ENCODE peak calls at places on chromosomes 3 and 15, in four cellular contexts. One of them, this sample, is unnamed.
A peak's percentile ranks its signal among the peaks of the same experiment; 100 is the strongest.

GRCh38 chr3:126356373-126357298 is 572 bp downstream of the KLF15 start:
- DNase-seq in AG20443: peak; percentile 44
- DNase-seq in stimulated activated CD8-positive, alpha-beta memory T cell treated with anti-CD3 and anti-CD28 coated beads, Interleukin-4, amount 100 ng/mL, for 4 hours: no peak
- DNase-seq in lower leg skin: no peak
- DNase-seq in this sample: no peak

GRCh38 chr3:39260957-39261356 is 18.9 kb downstream of the CX3CR1 start:
- DNase-seq in stimulated activated CD8-positive, alpha-beta memory T cell treated with anti-CD3 and anti-CD28 coated beads, Interleukin-4, amount 100 ng/mL, for 4 hours: no peak
- DNase-seq in AG20443: peak; percentile 97
- DNase-seq in lower leg skin: peak; percentile 97
- DNase-seq in this sample: peak; percentile 9

GRCh38 chr3:14602006-14602803 is 49.4 kb upstream of the CCDC174 start:
- DNase-seq in AG20443: no peak
- DNase-seq in stimulated activated CD8-positive, alpha-beta memory T cell treated with anti-CD3 and anti-CD28 coated beads, Interleukin-4, amount 100 ng/mL, for 4 hours: no peak
- DNase-seq in lower leg skin: no peak
- DNase-seq in this sample: no peak

GRCh38 chr15:60889006-60889405 is 340.1 kb downstream of the RORA start:
- DNase-seq in AG20443: no peak
- DNase-seq in stimulated activated CD8-positive, alpha-beta memory T cell treated with anti-CD3 and anti-CD28 coated beads, Interleukin-4, amount 100 ng/mL, for 4 hours: no peak
- DNase-seq in lower leg skin: no peak
- DNase-seq in this sample: no peak

GRCh38 chr15:81133782-81134461 is at the start of gene CFAP161:
- DNase-seq in stimulated activated CD8-positive, alpha-beta memory T cell treated with anti-CD3 and anti-CD28 coated beads, Interleukin-4, amount 100 ng/mL, for 4 hours: no peak
- DNase-seq in lower leg skin: peak; percentile 94
- DNase-seq in AG20443: peak; percentile 95
- DNase-seq in this sample: no peak

GRCh38 chr3:190338717-190339116 is 16.5 kb upstream of the CLDN1 start:
- DNase-seq in stimulated activated CD8-positive, alpha-beta memory T cell treated with anti-CD3 and anti-CD28 coated beads, Interleukin-4, amount 100 ng/mL, for 4 hours: no peak
- DNase-seq in AG20443: no peak
- DNase-seq in lower leg skin: no peak
- DNase-seq in this sample: no peak

GRCh38 chr15:96047255-96047931 is 283.1 kb upstream of the NR2F2 start:
- DNase-seq in stimulated activated CD8-positive, alpha-beta memory T cell treated with anti-CD3 and anti-CD28 coated beads, Interleukin-4, amount 100 ng/mL, for 4 hours: no peak
- DNase-seq in AG20443: peak; percentile 77
- DNase-seq in lower leg skin: no peak
- DNase-seq in this sample: no peak

GRCh38 chr3:59510576-59510975 is 460.8 kb upstream of the CFAP20DC start:
- DNase-seq in AG20443: peak; percentile 43
- DNase-seq in stimulated activated CD8-positive, alpha-beta memory T cell treated with anti-CD3 and anti-CD28 coated beads, Interleukin-4, amount 100 ng/mL, for 4 hours: no peak
- DNase-seq in lower leg skin: no peak
- DNase-seq in this sample: no peak

GRCh38 chr3:140128217-140129137 is 193.5 kb downstream of the CLSTN2 start:
- DNase-seq in AG20443: peak; percentile 67
- DNase-seq in stimulated activated CD8-positive, alpha-beta memory T cell treated with anti-CD3 and anti-CD28 coated beads, Interleukin-4, amount 100 ng/mL, for 4 hours: no peak
- DNase-seq in lower leg skin: no peak
- DNase-seq in this sample: no peak

GRCh38 chr3:180382781-180383180 is 219.2 kb upstream of the TTC14 start:
- DNase-seq in stimulated activated CD8-positive, alpha-beta memory T cell treated with anti-CD3 and anti-CD28 coated beads, Interleukin-4, amount 100 ng/mL, for 4 hours: no peak
- DNase-seq in lower leg skin: no peak
- DNase-seq in AG20443: no peak
- DNase-seq in this sample: no peak

GRCh38 chr15:56813995-56814394 is 80.7 kb upstream of the ZNF280D start:
- DNase-seq in lower leg skin: no peak
- DNase-seq in stimulated activated CD8-positive, alpha-beta memory T cell treated with anti-CD3 and anti-CD28 coated beads, Interleukin-4, amount 100 ng/mL, for 4 hours: no peak
- DNase-seq in AG20443: peak; percentile 56
- DNase-seq in this sample: no peak

GRCh38 chr3:193729601-193730000 is 136.6 kb downstream of the OPA1 start:
- DNase-seq in lower leg skin: no peak
- DNase-seq in stimulated activated CD8-positive, alpha-beta memory T cell treated with anti-CD3 and anti-CD28 coated beads, Interleukin-4, amount 100 ng/mL, for 4 hours: no peak
- DNase-seq in AG20443: no peak
- DNase-seq in this sample: no peak

GRCh38 chr3:156705761-156706631 is 31.6 kb downstream of the TIPARP start:
- DNase-seq in lower leg skin: no peak
- DNase-seq in AG20443: no peak
- DNase-seq in stimulated activated CD8-positive, alpha-beta memory T cell treated with anti-CD3 and anti-CD28 coated beads, Interleukin-4, amount 100 ng/mL, for 4 hours: no peak
- DNase-seq in this sample: no peak

GRCh38 chr3:139327861-139328260 is 16.0 kb upstream of the MRPS22 start:
- DNase-seq in lower leg skin: no peak
- DNase-seq in stimulated activated CD8-positive, alpha-beta memory T cell treated with anti-CD3 and anti-CD28 coated beads, Interleukin-4, amount 100 ng/mL, for 4 hours: no peak
- DNase-seq in AG20443: no peak
- DNase-seq in this sample: no peak

GRCh38 chr3:182309120-182309519 is 484.2 kb upstream of the ATP11B start:
- DNase-seq in AG20443: no peak
- DNase-seq in stimulated activated CD8-positive, alpha-beta memory T cell treated with anti-CD3 and anti-CD28 coated beads, Interleukin-4, amount 100 ng/mL, for 4 hours: no peak
- DNase-seq in lower leg skin: no peak
- DNase-seq in this sample: no peak